ENCODE peak calls at places on chromosomes 2 and 18, in ten cellular contexts. One of them, this sample, is unnamed.

GRCh38 chr2:53087282-53087882 is 680.2 kb upstream of the CHAC2 start:
- DNase-seq in germinal center: no peak
- DNase-seq in HT1080: peak
- DNase-seq in posterior vena cava: no peak
- DNase-seq in Calu3: no peak
- DNase-seq in hypothalamus: no peak
- DNase-seq in AG20443: peak
- DNase-seq in H9: no peak
- DNase-seq in fibroblast of the aortic adventitia: peak
- DNase-seq in central memory CD4-positive, alpha-beta T cell: no peak
- DNase-seq in this sample: peak

GRCh38 chr18:79548621-79548985 is 131.0 kb upstream of the CTDP1 start:
- DNase-seq in Calu3: no peak
- DNase-seq in HT1080: no peak
- DNase-seq in posterior vena cava: no peak
- DNase-seq in H9: no peak
- DNase-seq in hypothalamus: no peak
- DNase-seq in germinal center: no peak
- DNase-seq in AG20443: no peak
- DNase-seq in central memory CD4-positive, alpha-beta T cell: no peak
- DNase-seq in fibroblast of the aortic adventitia: no peak
- DNase-seq in this sample: no peak

GRCh38 chr2:230660294-230661060 is 52.2 kb upstream of the CAB39 start:
- DNase-seq in central memory CD4-positive, alpha-beta T cell: peak
- DNase-seq in posterior vena cava: no peak
- DNase-seq in AG20443: no peak
- DNase-seq in HT1080: no peak
- DNase-seq in Calu3: no peak
- DNase-seq in fibroblast of the aortic adventitia: no peak
- DNase-seq in H9: no peak
- DNase-seq in germinal center: peak
- DNase-seq in hypothalamus: no peak
- DNase-seq in this sample: no peak

GRCh38 chr2:20353597-20353996 is 3.0 kb upstream of the PUM2 start:
- DNase-seq in posterior vena cava: no peak
- DNase-seq in hypothalamus: no peak
- DNase-seq in central memory CD4-positive, alpha-beta T cell: no peak
- DNase-seq in Calu3: no peak
- DNase-seq in H9: no peak
- DNase-seq in AG20443: no peak
- DNase-seq in HT1080: no peak
- DNase-seq in fibroblast of the aortic adventitia: no peak
- DNase-seq in germinal center: no peak
- DNase-seq in this sample: peak

GRCh38 chr2:181185948-181186347 is 205.5 kb downstream of the UBE2E3 start:
- DNase-seq in HT1080: no peak
- DNase-seq in H9: no peak
- DNase-seq in posterior vena cava: no peak
- DNase-seq in Calu3: no peak
- DNase-seq in fibroblast of the aortic adventitia: no peak
- DNase-seq in germinal center: no peak
- DNase-seq in hypothalamus: no peak
- DNase-seq in central memory CD4-positive, alpha-beta T cell: no peak
- DNase-seq in AG20443: peak
- DNase-seq in this sample: no peak

GRCh38 chr2:128510701-128511100 is 192.0 kb upstream of the HS6ST1 start:
- DNase-seq in posterior vena cava: peak
- DNase-seq in fibroblast of the aortic adventitia: peak
- DNase-seq in central memory CD4-positive, alpha-beta T cell: no peak
- DNase-seq in germinal center: no peak
- DNase-seq in H9: no peak
- DNase-seq in hypothalamus: no peak
- DNase-seq in HT1080: no peak
- DNase-seq in AG20443: peak
- DNase-seq in Calu3: no peak
- DNase-seq in this sample: no peak

GRCh38 chr18:21389903-21390302 is 147.9 kb downstream of the GREB1L start:
- DNase-seq in Calu3: no peak
- DNase-seq in germinal center: no peak
- DNase-seq in AG20443: no peak
- DNase-seq in H9: no peak
- DNase-seq in posterior vena cava: no peak
- DNase-seq in HT1080: peak
- DNase-seq in central memory CD4-positive, alpha-beta T cell: no peak
- DNase-seq in fibroblast of the aortic adventitia: no peak
- DNase-seq in hypothalamus: no peak
- DNase-seq in this sample: peak

GRCh38 chr2:29583104-29583503 is 338.3 kb downstream of the ALK start:
- DNase-seq in AG20443: no peak
- DNase-seq in central memory CD4-positive, alpha-beta T cell: no peak
- DNase-seq in posterior vena cava: no peak
- DNase-seq in H9: no peak
- DNase-seq in fibroblast of the aortic adventitia: peak
- DNase-seq in germinal center: no peak
- DNase-seq in HT1080: no peak
- DNase-seq in hypothalamus: no peak
- DNase-seq in Calu3: no peak
- DNase-seq in this sample: peak

GRCh38 chr2:196176142-196176738 is 4.9 kb upstream of the STK17B start:
- DNase-seq in HT1080: no peak
- DNase-seq in posterior vena cava: no peak
- DNase-seq in hypothalamus: no peak
- DNase-seq in central memory CD4-positive, alpha-beta T cell: peak
- DNase-seq in Calu3: no peak
- DNase-seq in AG20443: no peak
- DNase-seq in germinal center: peak
- DNase-seq in fibroblast of the aortic adventitia: no peak
- DNase-seq in H9: no peak
- DNase-seq in this sample: no peak

This sample was measured in mammary epithelial cell.